ENCODE peak calls at places on chromosomes 7 and 10, in ten cellular contexts. S is GM13976, D is pancreas, V is stomach, H is MM.1S, O is GM06990, U is tibial artery, G is GM12865, T is WTC11, Z is cardiac muscle cell. J is an unnamed sample.

GRCh38 chr7:98681951-98682350 is 64.9 kb downstream of the NPTX2 start:
- DNase-seq in G (peak; percentile 7), O (no peak), H (peak; percentile 46), Z (no peak), D (no peak), V (no peak), T (no peak), U (no peak), S (no peak), J (no peak)

GRCh38 chr7:48209004-48209600 is 37.8 kb downstream of the ABCA13 start:
- DNase-seq in G (no peak), H (no peak), V (no peak), S (no peak), U (no peak), T (no peak), D (no peak), O (no peak), Z (no peak), J (no peak)

GRCh38 chr7:96521068-96521629 is 188.5 kb downstream of the SEM1 start:
- DNase-seq in U (no peak), D (no peak), S (no peak), H (no peak), Z (no peak), G (no peak), T (no peak), O (no peak), V (no peak), J (no peak)

GRCh38 chr7:12647364-12648219 is 39.8 kb upstream of the ARL4A start:
- DNase-seq in D (no peak), U (no peak), O (no peak), V (peak; percentile 64), S (no peak), Z (no peak), G (no peak), T (no peak), H (no peak), J (no peak)

GRCh38 chr7:7416031-7416968 is 119.4 kb downstream of the COL28A1 start:
- DNase-seq in S (no peak), H (no peak), O (no peak), Z (peak; percentile 76), G (peak; percentile 30), V (peak; percentile 81), D (no peak), T (no peak), U (no peak), J (no peak)

GRCh38 chr10:106310596-106310995 is 853.9 kb downstream of the SORCS1 start:
- DNase-seq in Z (no peak), H (no peak), U (no peak), T (no peak), S (no peak), G (no peak), O (no peak), D (no peak), V (no peak), J (no peak)

GRCh38 chr10:35598379-35598778 is 6.8 kb upstream of the GJD4 start:
- DNase-seq in O (no peak), G (no peak), Z (peak; percentile 25), U (no peak), V (no peak), S (no peak), T (peak; percentile 20), D (no peak), H (no peak), J (no peak)

GRCh38 chr10:117375360-117376147 is at the start of gene PDZD8:
- DNase-seq in U (peak; percentile 95), V (peak; percentile 96), S (peak; percentile 95), H (peak; percentile 91), T (peak; percentile 92), D (peak; percentile 99), Z (peak; percentile 96), G (peak; percentile 92), O (peak; percentile 93), J (peak; percentile 96)

GRCh38 chr10:5840314-5841307 is 27.4 kb upstream of the GDI2 start:
- DNase-seq in V (no peak), S (peak; percentile 85), H (no peak), O (peak; percentile 88), D (no peak), U (no peak), Z (peak; percentile 78), G (peak; percentile 88), T (no peak), J (peak; percentile 63)

GRCh38 chr10:3928078-3928477 is 143.1 kb upstream of the KLF6 start:
- DNase-seq in T (no peak), S (no peak), O (no peak), G (no peak), Z (no peak), U (no peak), V (no peak), D (no peak), H (no peak), J (no peak)

GRCh38 chr10:12801214-12802087 is 200.1 kb downstream of the CCDC3 start:
- DNase-seq in S (no peak), G (no peak), T (no peak), H (no peak), U (no peak), D (no peak), V (no peak), Z (no peak), O (no peak), J (no peak)

GRCh38 chr7:140036224-140036651 is 26.5 kb downstream of the PARP12 start:
- DNase-seq in S (no peak), V (no peak), O (no peak), Z (no peak), U (no peak), T (no peak), D (no peak), H (no peak), G (peak; percentile 24), J (no peak)

GRCh38 chr7:128020161-128020560 is 11.1 kb downstream of the LRRC4 start:
- DNase-seq in O (no peak), T (peak; percentile 74), H (no peak), S (no peak), U (no peak), G (peak; percentile 25), D (no peak), Z (no peak), V (no peak), J (no peak)

GRCh38 chr7:129450295-129450694 is 16.1 kb downstream of the STRIP2 start:
- DNase-seq in H (no peak), D (no peak), T (no peak), V (no peak), G (no peak), S (no peak), U (no peak), Z (no peak), O (no peak), J (no peak)

DNA sequence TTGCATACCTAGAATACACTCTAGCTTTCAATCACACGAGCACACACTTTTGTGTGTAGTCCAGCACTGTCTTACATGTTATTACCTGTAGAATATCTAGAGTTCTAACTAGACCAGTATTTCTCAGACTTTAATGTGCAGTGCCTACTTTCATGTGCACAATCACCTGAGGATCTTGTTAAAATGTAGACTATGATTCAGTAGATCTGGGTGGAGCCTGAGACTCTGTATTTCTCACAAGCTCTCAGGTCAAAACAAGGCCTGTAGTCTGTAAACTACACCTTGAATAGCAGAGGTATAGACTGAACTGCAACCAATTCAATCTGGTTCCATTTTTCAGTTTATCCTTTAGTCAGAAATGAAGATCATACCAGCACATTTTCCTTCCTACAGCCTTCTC is 11.1 kb downstream of the IFIT2 start:
- DNase-seq in D (no peak), G (no peak), H (no peak), V (no peak), T (no peak), Z (no peak), S (no peak), O (no peak), U (no peak), J (no peak)
- TF ChIP-seq CTCF in D (no peak), G (no peak), H (no peak), V (no peak), T (no peak), Z (no peak), S (no peak), O (no peak), U (no peak), J (no peak)

GRCh38 chr10:48231699-48232315 is 42.7 kb downstream of the FRMPD2 start:
- DNase-seq in G (peak; percentile 65), O (peak; percentile 58), D (no peak), S (no peak), U (no peak), H (no peak), V (no peak), Z (no peak), T (no peak), J (no peak)

GRCh38 chr10:48234807-48235206 is 39.7 kb downstream of the FRMPD2 start:
- DNase-seq in Z (no peak), D (no peak), U (no peak), V (no peak), O (no peak), G (no peak), S (no peak), H (no peak), T (no peak), J (no peak)

GRCh38 chr10:48232717-48233447 is 41.6 kb downstream of the FRMPD2 start:
- DNase-seq in H (no peak), O (no peak), D (no peak), V (no peak), U (no peak), T (no peak), S (no peak), Z (no peak), G (no peak), J (no peak)

GRCh38 chr10:48234295-48234694 is 40.2 kb downstream of the FRMPD2 start:
- DNase-seq in S (no peak), T (no peak), Z (no peak), U (no peak), V (no peak), G (no peak), H (no peak), O (no peak), D (no peak), J (no peak)

GRCh38 chr10:48233643-48234042 is 40.9 kb downstream of the FRMPD2 start:
- DNase-seq in T (no peak), U (no peak), V (no peak), S (no peak), D (no peak), O (no peak), G (no peak), H (no peak), Z (no peak), J (no peak)
- TF ChIP-seq CTCF in T (no peak), U (no peak), V (no peak), S (no peak), D (no peak), O (peak; percentile 29), G (no peak), H (no peak), Z (no peak), J (no peak)

GRCh38 chr7:73701357-73701995 is 18.0 kb downstream of the STX1A start:
- DNase-seq in T (peak; percentile 87), S (peak; percentile 71), D (no peak), Z (peak; percentile 57), G (no peak), U (no peak), O (no peak), V (no peak), H (no peak), J (peak; percentile 71)
- TF ChIP-seq CTCF in T (peak; percentile 62), S (no peak), D (peak; percentile 12), Z (peak; percentile 67), G (peak; percentile 60), U (peak; percentile 33), O (peak; percentile 69), V (no peak), H (peak; percentile 49), J (peak; percentile 55)

DNA sequence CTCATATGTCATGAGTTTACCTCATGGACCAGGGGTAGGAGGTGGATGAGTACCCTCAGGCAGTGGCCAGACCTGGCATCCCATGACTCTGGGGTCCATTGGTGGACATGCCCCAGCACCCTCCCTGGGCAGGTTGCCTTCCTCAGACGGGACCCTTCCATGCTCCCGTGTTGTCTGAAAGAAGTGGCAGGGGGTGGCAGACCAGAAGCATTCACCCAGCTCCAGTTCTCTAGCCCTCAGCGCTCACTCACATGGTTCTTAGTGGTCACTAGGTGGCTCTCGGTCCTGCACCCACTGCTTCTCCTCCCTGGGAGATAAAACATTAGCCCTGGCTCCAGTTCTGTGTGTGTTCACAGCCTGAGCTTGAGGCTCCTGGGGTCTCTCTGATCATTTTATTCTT is 6.0 kb downstream of the RBP3 start:
- DNase-seq in D (peak; percentile 25), U (peak; percentile 37), Z (peak; percentile 40), H (no peak), S (no peak), V (no peak), T (no peak), G (no peak), O (no peak), J (no peak)
- TF ChIP-seq CTCF in D (no peak), U (no peak), Z (peak; percentile 39), H (no peak), S (no peak), V (no peak), T (no peak), G (no peak), O (no peak), J (no peak)

J was measured in nephron progenitor cell.